ENCODE peak calls at places on chromosome 7, in four cellular contexts. One of them, this sample, is unnamed.

GRCh38 chr7:28986723-28987122 is 28.6 kb upstream of the TRIL start:
- DNase-seq in HepG2: no peak
- DNase-seq in HEK293T: no peak
- DNase-seq in GM12878: no peak
- DNase-seq in this sample: no peak

GRCh38 chr7:13327669-13328068 is 640.2 kb downstream of the ARL4A start:
- DNase-seq in HepG2: no peak
- DNase-seq in HEK293T: no peak
- DNase-seq in GM12878: no peak
- DNase-seq in this sample: no peak

GRCh38 chr7:93092757-93093370 is 24.9 kb downstream of the SAMD9 start:
- DNase-seq in HepG2: peak; percentile 15
- DNase-seq in HEK293T: peak; percentile 7
- DNase-seq in GM12878: no peak
- DNase-seq in this sample: no peak

GRCh38 chr7:149773446-149774236 is at the start of gene ZNF467:
- DNase-seq in HepG2: no peak
- DNase-seq in HEK293T: peak; percentile 41
- DNase-seq in GM12878: no peak
- DNase-seq in this sample: peak; percentile 87

GRCh38 chr7:83032195-83032594 is 130.5 kb downstream of the PCLO start:
- DNase-seq in HepG2: no peak
- DNase-seq in HEK293T: no peak
- DNase-seq in GM12878: no peak
- DNase-seq in this sample: no peak

GRCh38 chr7:158602905-158603772 is 15.5 kb upstream of the PTPRN2 start:
- DNase-seq in HepG2: no peak
- DNase-seq in HEK293T: no peak
- DNase-seq in GM12878: peak; percentile 0
- DNase-seq in this sample: no peak

GRCh38 chr7:29289156-29290021 is 94.8 kb downstream of the CHN2 start:
- DNase-seq in HepG2: peak; percentile 63
- DNase-seq in HEK293T: no peak
- DNase-seq in GM12878: peak; percentile 33
- DNase-seq in this sample: no peak

GRCh38 chr7:141320287-141320686 is 230.9 kb upstream of the AGK start:
- DNase-seq in HepG2: no peak
- DNase-seq in HEK293T: no peak
- DNase-seq in GM12878: no peak
- DNase-seq in this sample: no peak

GRCh38 chr7:79241288-79242055 is 212.0 kb downstream of the MAGI2 start:
- DNase-seq in HepG2: no peak
- DNase-seq in HEK293T: no peak
- DNase-seq in GM12878: no peak
- DNase-seq in this sample: no peak

GRCh38 chr7:39651262-39651661 is 27.9 kb downstream of the RALA start:
- DNase-seq in HepG2: no peak
- DNase-seq in HEK293T: no peak
- DNase-seq in GM12878: no peak
- DNase-seq in this sample: no peak
- TF ChIP-seq TARDBP in HepG2: no peak
- TF ChIP-seq TARDBP in HEK293T: no peak
- TF ChIP-seq TARDBP in GM12878: no peak
- TF ChIP-seq TARDBP in this sample: no peak

GRCh38 chr7:132084776-132085388 is 491.4 kb downstream of the PLXNA4 start:
- DNase-seq in HepG2: peak; percentile 21
- DNase-seq in HEK293T: no peak
- DNase-seq in GM12878: no peak
- DNase-seq in this sample: peak; percentile 37

GRCh38 chr7:132090444-132090843 is 485.8 kb downstream of the PLXNA4 start:
- DNase-seq in HepG2: no peak
- DNase-seq in HEK293T: no peak
- DNase-seq in GM12878: no peak
- DNase-seq in this sample: peak; percentile 77

GRCh38 chr7:132083126-132084123 is 492.8 kb downstream of the PLXNA4 start:
- DNase-seq in HepG2: no peak
- DNase-seq in HEK293T: no peak
- DNase-seq in GM12878: no peak
- DNase-seq in this sample: no peak

GRCh38 chr7:132089356-132089755 is 486.9 kb downstream of the PLXNA4 start:
- DNase-seq in HepG2: no peak
- DNase-seq in HEK293T: no peak
- DNase-seq in GM12878: no peak
- DNase-seq in this sample: no peak

GRCh38 chr7:132087421-132087820 is 488.8 kb downstream of the PLXNA4 start:
- DNase-seq in HepG2: no peak
- DNase-seq in HEK293T: no peak
- DNase-seq in GM12878: no peak
- DNase-seq in this sample: no peak
- TF ChIP-seq TARDBP in HepG2: no peak
- TF ChIP-seq TARDBP in HEK293T: no peak
- TF ChIP-seq TARDBP in GM12878: no peak
- TF ChIP-seq TARDBP in this sample: no peak

GRCh38 chr7:87518735-87519134 is 43.3 kb upstream of the ABCB4 start:
- DNase-seq in HepG2: no peak
- DNase-seq in HEK293T: no peak
- DNase-seq in GM12878: no peak
- DNase-seq in this sample: no peak

GRCh38 chr7:87517136-87517805 is 41.8 kb upstream of the ABCB4 start:
- DNase-seq in HepG2: no peak
- DNase-seq in HEK293T: no peak
- DNase-seq in GM12878: no peak
- DNase-seq in this sample: no peak

GRCh38 chr7:87510430-87510875 is 35.0 kb upstream of the ABCB4 start:
- DNase-seq in HepG2: no peak
- DNase-seq in HEK293T: no peak
- DNase-seq in GM12878: no peak
- DNase-seq in this sample: peak; percentile 12

GRCh38 chr7:87511510-87511909 is 36.0 kb upstream of the ABCB4 start:
- DNase-seq in HepG2: no peak
- DNase-seq in HEK293T: no peak
- DNase-seq in GM12878: no peak
- DNase-seq in this sample: no peak

GRCh38 chr7:87513735-87514319 is 38.3 kb upstream of the ABCB4 start:
- DNase-seq in HepG2: no peak
- DNase-seq in HEK293T: no peak
- DNase-seq in GM12878: no peak
- DNase-seq in this sample: no peak
- TF ChIP-seq TARDBP in HepG2: no peak
- TF ChIP-seq TARDBP in HEK293T: no peak
- TF ChIP-seq TARDBP in GM12878: no peak
- TF ChIP-seq TARDBP in this sample: no peak

DNA sequence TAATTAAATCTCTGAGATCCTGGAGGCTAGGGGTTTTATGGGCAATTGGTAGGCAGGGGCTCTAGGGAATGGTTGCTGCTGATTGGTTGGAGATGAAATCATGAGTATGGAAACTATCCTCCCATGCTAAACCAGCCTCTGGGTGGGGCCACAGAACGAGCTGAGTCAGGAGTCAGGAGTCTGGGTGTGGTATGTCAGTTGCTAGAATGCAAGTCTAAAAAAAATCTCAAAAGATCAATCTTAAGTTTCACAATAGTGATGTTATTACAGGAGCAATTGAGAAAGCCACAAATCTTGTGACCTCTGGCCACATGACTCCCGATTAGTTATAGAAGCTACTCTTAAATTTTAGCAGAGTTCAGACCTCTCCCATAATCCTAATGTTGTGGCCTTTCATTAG is 163.0 kb downstream of the AKR1D1 start:
- DNase-seq in HepG2: no peak
- DNase-seq in HEK293T: no peak
- DNase-seq in GM12878: no peak
- DNase-seq in this sample: no peak
- TF ChIP-seq TARDBP in HepG2: no peak
- TF ChIP-seq TARDBP in HEK293T: no peak
- TF ChIP-seq TARDBP in GM12878: no peak
- TF ChIP-seq TARDBP in this sample: no peak

DNA sequence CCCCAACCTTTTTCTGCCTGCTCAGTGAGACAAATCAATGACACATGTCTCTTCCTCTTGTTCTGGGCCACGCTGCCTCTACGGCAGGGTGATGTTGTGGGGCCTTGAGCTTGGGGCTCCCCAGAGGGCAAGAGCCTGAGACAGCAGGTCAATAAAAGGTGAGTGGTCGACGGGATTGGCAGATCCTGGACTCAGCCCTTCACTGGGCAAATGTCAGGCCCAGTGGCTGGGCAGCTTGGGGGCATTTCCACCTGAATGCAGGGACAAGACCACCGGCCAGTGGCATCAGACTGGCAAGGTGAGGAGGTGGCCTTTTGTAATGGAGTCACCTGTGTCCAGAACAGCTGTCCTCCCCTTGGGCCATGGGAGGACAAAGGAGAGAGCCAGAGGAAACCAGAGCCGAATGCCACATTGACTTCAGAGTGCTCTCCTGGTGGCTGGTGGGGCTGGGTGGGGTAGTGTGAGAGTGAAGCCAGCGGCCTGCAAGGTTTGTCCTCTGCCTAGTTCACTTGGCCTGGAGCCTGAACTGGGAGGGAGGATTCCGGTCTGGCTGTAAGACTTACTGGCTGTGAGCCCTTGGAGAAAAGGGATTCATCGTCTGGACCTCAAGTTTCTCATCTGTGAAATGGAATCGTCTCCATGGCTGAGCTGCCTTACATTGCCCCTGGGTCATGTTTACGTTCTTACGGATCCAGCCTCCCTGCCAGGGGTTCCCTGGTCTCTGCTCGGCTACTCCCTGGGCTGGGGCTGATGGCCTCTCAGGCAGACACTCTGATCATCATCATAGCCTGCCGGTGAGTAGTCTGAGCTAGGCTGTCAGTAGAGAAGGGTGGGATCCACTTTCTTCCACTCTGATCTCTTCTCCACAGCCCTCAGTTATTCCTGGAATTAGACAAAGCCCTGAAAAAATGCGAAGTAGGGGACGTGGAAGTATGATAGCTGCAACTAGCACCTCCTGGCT is 25.4 kb upstream of the CRHR2 start:
- DNase-seq in HepG2: no peak
- DNase-seq in HEK293T: no peak
- DNase-seq in GM12878: no peak
- DNase-seq in this sample: no peak
- TF ChIP-seq TARDBP in HepG2: no peak
- TF ChIP-seq TARDBP in HEK293T: no peak
- TF ChIP-seq TARDBP in GM12878: no peak
- TF ChIP-seq TARDBP in this sample: no peak

GRCh38 chr7:65453631-65454030 is 80.0 kb downstream of the ZNF92 start:
- DNase-seq in HepG2: no peak
- DNase-seq in HEK293T: no peak
- DNase-seq in GM12878: no peak
- DNase-seq in this sample: no peak

GRCh38 chr7:65449505-65449852 is 75.8 kb downstream of the ZNF92 start:
- DNase-seq in HepG2: no peak
- DNase-seq in HEK293T: no peak
- DNase-seq in GM12878: no peak
- DNase-seq in this sample: no peak

GRCh38 chr7:65444211-65444842 is 70.7 kb downstream of the ZNF92 start:
- DNase-seq in HepG2: peak; percentile 79
- DNase-seq in HEK293T: no peak
- DNase-seq in GM12878: no peak
- DNase-seq in this sample: no peak

GRCh38 chr7:65444899-65445823 is 71.5 kb downstream of the ZNF92 start:
- DNase-seq in HepG2: peak; percentile 98
- DNase-seq in HEK293T: no peak
- DNase-seq in GM12878: no peak
- DNase-seq in this sample: no peak

GRCh38 chr7:65448824-65449504 is 75.3 kb downstream of the ZNF92 start:
- DNase-seq in HepG2: no peak
- DNase-seq in HEK293T: no peak
- DNase-seq in GM12878: no peak
- DNase-seq in this sample: no peak
- TF ChIP-seq TARDBP in HepG2: no peak
- TF ChIP-seq TARDBP in HEK293T: no peak
- TF ChIP-seq TARDBP in GM12878: no peak
- TF ChIP-seq TARDBP in this sample: no peak

GRCh38 chr7:131741446-131741845 is 185.0 kb upstream of the PODXL start:
- DNase-seq in HepG2: no peak
- DNase-seq in HEK293T: no peak
- DNase-seq in GM12878: no peak
- DNase-seq in this sample: no peak

GRCh38 chr7:131747625-131748024 is 191.2 kb upstream of the PODXL start:
- DNase-seq in HepG2: no peak
- DNase-seq in HEK293T: no peak
- DNase-seq in GM12878: no peak
- DNase-seq in this sample: no peak

DNA sequence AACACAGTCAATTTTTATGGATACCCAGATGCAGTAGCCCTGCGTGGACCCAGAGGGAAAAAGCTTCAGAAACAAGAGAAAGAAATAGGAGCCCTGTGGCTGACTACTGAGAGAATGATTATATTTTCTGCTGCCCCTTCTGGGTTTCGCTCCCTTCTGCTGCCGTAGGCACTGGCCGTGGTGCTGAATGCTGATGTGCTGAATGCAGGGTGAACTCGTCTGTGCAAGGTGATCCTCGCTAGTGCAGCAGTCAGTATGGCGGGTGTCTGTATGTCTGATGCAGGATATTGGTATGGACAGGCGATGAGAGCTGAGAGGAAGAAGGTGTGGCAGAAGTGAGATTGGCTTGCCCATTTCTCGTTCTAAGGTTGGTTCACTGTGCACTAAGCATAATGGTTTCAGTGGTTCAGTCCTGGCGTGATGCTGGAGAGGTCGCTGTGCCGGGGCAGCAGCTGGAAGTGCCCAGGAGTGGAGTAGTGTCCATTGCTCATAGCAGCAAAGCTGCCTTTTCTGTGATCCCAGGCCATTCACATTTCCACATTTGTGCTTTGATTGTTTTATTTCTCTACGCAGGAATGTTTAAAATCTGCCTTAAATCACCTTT is 189.3 kb upstream of the PODXL start:
- DNase-seq in HepG2: peak; percentile 7
- DNase-seq in HEK293T: peak; percentile 49
- DNase-seq in GM12878: no peak
- DNase-seq in this sample: no peak
- TF ChIP-seq TARDBP in HepG2: no peak
- TF ChIP-seq TARDBP in HEK293T: no peak
- TF ChIP-seq TARDBP in GM12878: no peak
- TF ChIP-seq TARDBP in this sample: no peak

This sample was measured in K562.